ENCODE peak calls at places on chromosomes 12 and 14, in eight cellular contexts. One of them, this sample, is unnamed.

GRCh38 chr12:70745066-70745465 is 107.8 kb upstream of the PTPRB start:
- DNase-seq in lung: no peak
- DNase-seq in heart right ventricle: no peak
- DNase-seq in AG04450: no peak
- DNase-seq in transverse colon: no peak
- DNase-seq in fibroblast of lung: no peak
- DNase-seq in PC-9: no peak
- DNase-seq in colonic mucosa: no peak
- DNase-seq in this sample: no peak

GRCh38 chr12:25327321-25327720 is 76.6 kb upstream of the KRAS start:
- DNase-seq in lung: no peak
- DNase-seq in heart right ventricle: no peak
- DNase-seq in AG04450: no peak
- DNase-seq in transverse colon: no peak
- DNase-seq in fibroblast of lung: no peak
- DNase-seq in PC-9: no peak
- DNase-seq in colonic mucosa: no peak
- DNase-seq in this sample: no peak

GRCh38 chr12:57610553-57611115 is 601 bp upstream of the ARHGEF25 start:
- DNase-seq in lung: no peak
- DNase-seq in heart right ventricle: peak; percentile 81
- DNase-seq in AG04450: no peak
- DNase-seq in transverse colon: peak; percentile 59
- DNase-seq in fibroblast of lung: no peak
- DNase-seq in PC-9: no peak
- DNase-seq in colonic mucosa: peak; percentile 45
- DNase-seq in this sample: no peak

GRCh38 chr14:64745511-64746041 is 41.4 kb downstream of the PLEKHG3 start:
- DNase-seq in lung: no peak
- DNase-seq in heart right ventricle: no peak
- DNase-seq in AG04450: no peak
- DNase-seq in transverse colon: no peak
- DNase-seq in fibroblast of lung: no peak
- DNase-seq in PC-9: no peak
- DNase-seq in colonic mucosa: no peak
- DNase-seq in this sample: no peak

GRCh38 chr14:21868442-21869046 is 194.9 kb upstream of the OR4E1 start:
- DNase-seq in lung: peak; percentile 37
- DNase-seq in heart right ventricle: no peak
- DNase-seq in AG04450: no peak
- DNase-seq in transverse colon: peak; percentile 65
- DNase-seq in fibroblast of lung: no peak
- DNase-seq in PC-9: no peak
- DNase-seq in colonic mucosa: peak; percentile 56
- DNase-seq in this sample: peak; percentile 33

GRCh38 chr12:68568878-68569569 is 41.7 kb upstream of the RAP1B start:
- DNase-seq in lung: peak; percentile 33
- DNase-seq in heart right ventricle: no peak
- DNase-seq in AG04450: no peak
- DNase-seq in transverse colon: peak; percentile 19
- DNase-seq in fibroblast of lung: no peak
- DNase-seq in PC-9: no peak
- DNase-seq in colonic mucosa: peak; percentile 48
- DNase-seq in this sample: no peak

GRCh38 chr12:117874842-117875434 is 93.9 kb downstream of the KSR2 start:
- DNase-seq in lung: peak; percentile 65
- DNase-seq in heart right ventricle: peak; percentile 68
- DNase-seq in AG04450: peak; percentile 13
- DNase-seq in transverse colon: peak; percentile 76
- DNase-seq in fibroblast of lung: peak; percentile 42
- DNase-seq in PC-9: peak; percentile 45
- DNase-seq in colonic mucosa: peak; percentile 74
- DNase-seq in this sample: no peak

GRCh38 chr14:100577986-100578431 is 9.2 kb downstream of the BEGAIN start:
- DNase-seq in lung: no peak
- DNase-seq in heart right ventricle: peak; percentile 5
- DNase-seq in AG04450: no peak
- DNase-seq in transverse colon: no peak
- DNase-seq in fibroblast of lung: no peak
- DNase-seq in PC-9: no peak
- DNase-seq in colonic mucosa: no peak
- DNase-seq in this sample: no peak

GRCh38 chr12:71194657-71195056 is 36.9 kb upstream of the TSPAN8 start:
- DNase-seq in lung: no peak
- DNase-seq in heart right ventricle: no peak
- DNase-seq in AG04450: no peak
- DNase-seq in transverse colon: no peak
- DNase-seq in fibroblast of lung: peak; percentile 17
- DNase-seq in PC-9: no peak
- DNase-seq in colonic mucosa: no peak
- DNase-seq in this sample: no peak

GRCh38 chr14:29350496-29350895 is 577.2 kb downstream of the PRKD1 start:
- DNase-seq in lung: no peak
- DNase-seq in heart right ventricle: no peak
- DNase-seq in AG04450: no peak
- DNase-seq in transverse colon: no peak
- DNase-seq in fibroblast of lung: no peak
- DNase-seq in PC-9: no peak
- DNase-seq in colonic mucosa: no peak
- DNase-seq in this sample: no peak

GRCh38 chr14:79011091-79011919 is 841.1 kb downstream of the NRXN3 start:
- DNase-seq in lung: no peak
- DNase-seq in heart right ventricle: no peak
- DNase-seq in AG04450: peak; percentile 15
- DNase-seq in transverse colon: no peak
- DNase-seq in fibroblast of lung: peak; percentile 75
- DNase-seq in PC-9: peak; percentile 35
- DNase-seq in colonic mucosa: peak; percentile 18
- DNase-seq in this sample: peak; percentile 83

GRCh38 chr14:55103005-55103640 is 25.9 kb upstream of the LGALS3 start:
- DNase-seq in lung: peak; percentile 89
- DNase-seq in heart right ventricle: peak; percentile 63
- DNase-seq in AG04450: peak; percentile 72
- DNase-seq in transverse colon: peak; percentile 91
- DNase-seq in fibroblast of lung: peak; percentile 97
- DNase-seq in PC-9: peak; percentile 98
- DNase-seq in colonic mucosa: peak; percentile 96
- DNase-seq in this sample: peak; percentile 81

DNA sequence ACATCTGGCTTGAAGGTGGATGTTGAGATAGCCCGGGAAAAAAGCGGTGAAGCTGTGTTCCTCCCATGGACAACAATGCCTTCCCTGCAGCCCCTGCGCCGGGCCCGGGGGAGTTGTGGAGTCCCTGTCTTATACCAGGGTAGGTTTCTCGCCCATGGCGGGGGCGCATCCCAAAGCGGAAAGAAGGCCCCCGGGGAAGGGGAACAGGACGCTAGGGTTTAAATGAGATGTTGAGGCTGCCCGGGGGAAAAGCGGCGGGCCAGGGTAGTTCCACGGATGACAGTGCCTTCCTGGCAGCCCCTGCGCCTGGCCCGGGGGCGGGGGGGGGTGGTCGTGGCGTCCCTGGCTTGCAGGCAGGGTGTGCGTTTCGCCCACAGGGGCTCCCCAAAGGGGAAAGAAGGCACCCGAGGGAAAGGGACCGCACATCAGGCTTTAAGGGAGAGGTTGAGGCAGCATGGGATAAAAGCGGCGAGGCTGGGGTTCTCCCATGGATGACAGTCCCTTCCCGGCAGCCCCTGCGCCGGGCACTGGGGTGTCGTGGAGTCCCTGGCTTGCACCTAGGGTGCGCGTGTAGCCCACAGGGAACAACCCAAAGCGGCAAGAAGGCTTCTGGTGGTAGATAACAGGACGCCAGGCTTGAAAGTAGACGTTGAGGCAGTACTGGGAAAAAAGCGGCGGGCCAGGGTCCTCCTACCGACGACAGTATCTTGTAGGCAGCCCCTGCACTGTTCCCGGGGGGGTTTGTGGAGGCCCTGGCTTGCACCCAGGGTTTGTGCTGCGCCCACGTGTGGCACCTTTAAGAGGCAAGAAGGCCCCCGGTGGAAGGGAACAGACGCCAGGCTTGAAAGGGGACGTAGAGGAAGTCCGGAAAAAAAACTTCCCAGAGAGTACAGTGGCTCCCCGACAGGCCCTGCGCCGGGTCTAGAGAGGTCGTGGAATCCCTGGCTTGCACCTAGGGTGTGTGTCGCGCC is 160.8 kb upstream of the ALG10B start:
- DNase-seq in lung: no peak
- DNase-seq in heart right ventricle: no peak
- DNase-seq in AG04450: no peak
- DNase-seq in transverse colon: no peak
- DNase-seq in fibroblast of lung: no peak
- DNase-seq in PC-9: no peak
- DNase-seq in colonic mucosa: peak; percentile 13
- DNase-seq in this sample: no peak
- H3K9me3 ChIP-seq in lung: no peaks in the 10 kb centered on the region
- H3K9me3 ChIP-seq in heart right ventricle: no peaks in the 10 kb centered on the region
- H3K9me3 ChIP-seq in AG04450: peaks cover 100% of the 10 kb centered on the region
- H3K9me3 ChIP-seq in transverse colon: no peaks in the 10 kb centered on the region
- H3K9me3 ChIP-seq in fibroblast of lung: no peaks in the 10 kb centered on the region
- H3K9me3 ChIP-seq in PC-9: no peaks in the 10 kb centered on the region
- H3K9me3 ChIP-seq in colonic mucosa: no peaks in the 10 kb centered on the region
- H3K9me3 ChIP-seq in this sample: peaks cover 16% of the 10 kb centered on the region

GRCh38 chr12:120500577-120500976 is 4.7 kb downstream of the DYNLL1 start:
- DNase-seq in lung: no peak
- DNase-seq in heart right ventricle: no peak
- DNase-seq in AG04450: no peak
- DNase-seq in transverse colon: no peak
- DNase-seq in fibroblast of lung: no peak
- DNase-seq in PC-9: no peak
- DNase-seq in colonic mucosa: no peak
- DNase-seq in this sample: no peak
- H3K27me3 ChIP-seq in lung: no peaks in the 10 kb centered on the region
- H3K27me3 ChIP-seq in heart right ventricle: no peaks in the 10 kb centered on the region
- H3K27me3 ChIP-seq in AG04450: no peaks in the 10 kb centered on the region
- H3K27me3 ChIP-seq in transverse colon: no peaks in the 10 kb centered on the region
- H3K27me3 ChIP-seq in fibroblast of lung: no peaks in the 10 kb centered on the region
- H3K27me3 ChIP-seq in PC-9: no peaks in the 10 kb centered on the region
- H3K27me3 ChIP-seq in colonic mucosa: no peaks in the 10 kb centered on the region
- H3K27me3 ChIP-seq in this sample: no peaks in the 10 kb centered on the region

DNA sequence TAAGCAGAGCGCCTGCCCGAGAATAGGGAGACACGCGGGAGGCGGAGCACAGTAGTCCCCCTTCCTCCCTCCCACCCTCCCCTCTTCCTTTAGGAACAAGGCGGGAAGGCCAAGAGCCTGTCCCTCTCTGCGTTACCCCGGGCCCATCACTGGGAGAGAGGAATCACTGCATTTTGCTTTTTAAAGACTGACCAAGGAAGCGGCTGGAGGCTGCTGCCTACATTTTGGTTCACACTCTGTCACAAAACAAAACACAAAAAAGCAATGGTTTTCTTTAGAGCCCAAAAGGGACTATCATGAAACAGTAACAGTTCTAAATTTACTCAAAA is 19.8 kb downstream of the STX2 start:
- DNase-seq in lung: no peak
- DNase-seq in heart right ventricle: no peak
- DNase-seq in AG04450: no peak
- DNase-seq in transverse colon: no peak
- DNase-seq in fibroblast of lung: no peak
- DNase-seq in PC-9: no peak
- DNase-seq in colonic mucosa: no peak
- DNase-seq in this sample: no peak
- H3K4me3 ChIP-seq in lung: no peak overlapping the region
- H3K4me3 ChIP-seq in heart right ventricle: no peak overlapping the region
- H3K4me3 ChIP-seq in AG04450: no peak overlapping the region
- H3K4me3 ChIP-seq in transverse colon: peak overlapping the region; percentile 52
- H3K4me3 ChIP-seq in fibroblast of lung: no peak overlapping the region
- H3K4me3 ChIP-seq in PC-9: no peak overlapping the region
- H3K4me3 ChIP-seq in colonic mucosa: peak overlapping the region; percentile 43
- H3K4me3 ChIP-seq in this sample: no peak overlapping the region

GRCh38 chr14:103172921-103173320 is 49.7 kb downstream of the TNFAIP2 start:
- DNase-seq in lung: no peak
- DNase-seq in heart right ventricle: no peak
- DNase-seq in AG04450: no peak
- DNase-seq in transverse colon: no peak
- DNase-seq in fibroblast of lung: no peak
- DNase-seq in PC-9: peak; percentile 94
- DNase-seq in colonic mucosa: no peak
- DNase-seq in this sample: no peak
- H3K9me3 ChIP-seq in lung: no peaks in the 10 kb centered on the region
- H3K9me3 ChIP-seq in heart right ventricle: no peaks in the 10 kb centered on the region
- H3K9me3 ChIP-seq in AG04450: peaks cover 25% of the 10 kb centered on the region
- H3K9me3 ChIP-seq in transverse colon: peaks cover 6% of the 10 kb centered on the region
- H3K9me3 ChIP-seq in fibroblast of lung: no peaks in the 10 kb centered on the region
- H3K9me3 ChIP-seq in PC-9: peaks cover 51% of the 10 kb centered on the region
- H3K9me3 ChIP-seq in colonic mucosa: no peaks in the 10 kb centered on the region
- H3K9me3 ChIP-seq in this sample: peaks cover 4% of the 10 kb centered on the region

DNA sequence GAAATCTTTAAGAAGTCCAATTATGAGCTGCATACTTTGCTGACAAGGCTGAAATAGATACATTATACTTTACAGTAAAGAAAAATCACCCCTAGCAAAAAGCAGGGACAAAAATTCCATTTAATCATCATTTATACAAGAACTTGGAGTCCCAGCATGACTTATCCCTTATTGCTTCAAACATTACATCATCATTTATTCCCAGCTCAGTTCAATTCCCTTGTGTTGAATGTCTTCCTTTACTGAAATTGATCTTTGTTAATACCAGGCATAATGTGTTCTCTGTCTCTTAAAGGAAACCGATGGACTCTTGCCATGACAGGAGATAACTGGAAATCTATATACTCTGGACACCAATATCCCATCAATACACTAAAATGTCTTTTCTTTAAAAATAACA is 449.6 kb upstream of the CCDC196 start:
- DNase-seq in lung: no peak
- DNase-seq in heart right ventricle: no peak
- DNase-seq in AG04450: no peak
- DNase-seq in transverse colon: no peak
- DNase-seq in fibroblast of lung: no peak
- DNase-seq in PC-9: no peak
- DNase-seq in colonic mucosa: no peak
- DNase-seq in this sample: no peak
- H3K27me3 ChIP-seq in lung: no peaks in the 10 kb centered on the region
- H3K27me3 ChIP-seq in heart right ventricle: no peaks in the 10 kb centered on the region
- H3K27me3 ChIP-seq in AG04450: no peaks in the 10 kb centered on the region
- H3K27me3 ChIP-seq in transverse colon: no peaks in the 10 kb centered on the region
- H3K27me3 ChIP-seq in fibroblast of lung: no peaks in the 10 kb centered on the region
- H3K27me3 ChIP-seq in PC-9: peaks cover 5% of the 10 kb centered on the region
- H3K27me3 ChIP-seq in colonic mucosa: no peaks in the 10 kb centered on the region
- H3K27me3 ChIP-seq in this sample: no peaks in the 10 kb centered on the region

DNA sequence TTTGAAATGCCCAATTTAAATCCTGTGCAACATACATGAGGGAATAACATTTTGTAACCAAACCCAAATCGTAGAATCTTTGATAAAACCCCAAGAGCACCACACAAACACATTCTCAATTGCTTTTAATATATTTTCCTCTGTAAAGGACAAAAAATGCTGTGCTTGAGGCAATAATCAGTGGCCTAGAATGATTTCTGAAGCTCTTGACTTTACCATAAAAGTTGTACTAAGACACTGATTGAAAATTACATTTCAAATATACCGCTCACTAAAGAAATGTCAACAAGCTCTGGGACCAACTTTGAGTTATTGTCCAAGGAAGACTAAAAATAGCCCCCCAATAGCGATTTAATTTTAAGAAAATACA is 1.5 kb downstream of the EML5 start:
- DNase-seq in lung: no peak
- DNase-seq in heart right ventricle: no peak
- DNase-seq in AG04450: no peak
- DNase-seq in transverse colon: no peak
- DNase-seq in fibroblast of lung: no peak
- DNase-seq in PC-9: no peak
- DNase-seq in colonic mucosa: no peak
- DNase-seq in this sample: no peak
- H3K4me3 ChIP-seq in lung: no peak overlapping the region
- H3K4me3 ChIP-seq in heart right ventricle: no peak overlapping the region
- H3K4me3 ChIP-seq in AG04450: peak overlapping the region; percentile 75
- H3K4me3 ChIP-seq in transverse colon: peak overlapping the region; percentile 58
- H3K4me3 ChIP-seq in fibroblast of lung: no peak overlapping the region
- H3K4me3 ChIP-seq in PC-9: peak overlapping the region; percentile 63
- H3K4me3 ChIP-seq in colonic mucosa: no peak overlapping the region
- H3K4me3 ChIP-seq in this sample: no peak overlapping the region

This sample was measured in keratinocyte.